ENCODE peak calls at places on chromosome X, in four cellular contexts. Y is glutamatergic neuron; M is stimulated activated naive CD4-positive, alpha-beta T cell; Z is T-helper 2 cell. G is an unnamed sample.

GRCh38 chrX:125295337-125295736 is 24.3 kb upstream of the TEX13C start:
- DNase-seq in Y (no peak), M (no peak), Z (no peak), G (no peak)

GRCh38 chrX:15926622-15927021 is 72.0 kb upstream of the AP1S2 start:
- DNase-seq in Y (no peak), M (no peak), Z (no peak), G (no peak)

GRCh38 chrX:70429759-70430158 is 6.6 kb downstream of the GDPD2 start:
- DNase-seq in Y (no peak), M (no peak), Z (no peak), G (no peak)

GRCh38 chrX:10108288-10108687 is 48.5 kb upstream of the CLCN4 start:
- DNase-seq in Y (no peak), M (no peak), Z (no peak), G (no peak)

GRCh38 chrX:57977992-57978391 is 67.7 kb upstream of the ZXDA start:
- DNase-seq in Y (no peak), M (no peak), Z (no peak), G (no peak)

GRCh38 chrX:139877710-139878414 is 55.0 kb downstream of the ATP11C start:
- DNase-seq in Y (no peak), M (no peak), Z (no peak), G (no peak)

GRCh38 chrX:17511556-17511955 is 136.6 kb downstream of the NHS start:
- DNase-seq in Y (no peak), M (no peak), Z (no peak), G (no peak)

GRCh38 chrX:133838761-133839676 is 146.4 kb downstream of the GPC3 start:
- DNase-seq in Y (peak), M (no peak), Z (no peak), G (no peak)

GRCh38 chrX:40012800-40013682 is 84.7 kb downstream of the BCOR start:
- DNase-seq in Y (peak), M (no peak), Z (no peak), G (peak)

GRCh38 chrX:43703211-43703791 is 47.2 kb downstream of the MAOA start:
- DNase-seq in Y (no peak), M (no peak), Z (no peak), G (no peak)

GRCh38 chrX:14027031-14027430 is 2.7 kb downstream of the GEMIN8 start:
- DNase-seq in Y (no peak), M (no peak), Z (no peak), G (no peak)

GRCh38 chrX:19931146-19931545 is 43.7 kb upstream of the SH3KBP1 start:
- DNase-seq in Y (no peak), M (no peak), Z (no peak), G (no peak)

GRCh38 chrX:135463937-135464336 is 42.2 kb downstream of the SMIM10L2A start:
- DNase-seq in Y (no peak), M (no peak), Z (no peak), G (no peak)

GRCh38 chrX:78746496-78746895 is 1.0 kb upstream of the LPAR4 start:
- DNase-seq in Y (no peak), M (no peak), Z (no peak), G (no peak)

GRCh38 chrX:1384738-1385250 is 7.1 kb downstream of the SLC25A6 start:
- DNase-seq in Y (peak), M (no peak), Z (no peak), G (peak)

GRCh38 chrX:47244676-47245075 is 11.9 kb downstream of the USP11 start:
- DNase-seq in Y (no peak), M (no peak), Z (no peak), G (no peak)

GRCh38 chrX:69029696-69030245 is 135.5 kb downstream of the PJA1 start:
- DNase-seq in Y (no peak), M (no peak), Z (no peak), G (no peak)

GRCh38 chrX:111492085-111492484 is 19.4 kb upstream of the SERTM2 start:
- DNase-seq in Y (no peak), M (no peak), Z (no peak), G (no peak)

GRCh38 chrX:100654256-100654655 is 10.3 kb downstream of the SRPX2 start:
- DNase-seq in Y (no peak), M (no peak), Z (no peak), G (no peak)

GRCh38 chrX:137549846-137550534 is 15.9 kb upstream of the ZIC3 start:
- DNase-seq in Y (no peak), M (no peak), Z (no peak), G (no peak)

GRCh38 chrX:25020391-25021131 is 4.8 kb upstream of the ARX start:
- DNase-seq in Y (peak), M (no peak), Z (no peak), G (no peak)

GRCh38 chrX:132491191-132491590 is 2.4 kb upstream of the MBNL3 start:
- DNase-seq in Y (no peak), M (no peak), Z (no peak), G (no peak)

GRCh38 chrX:125757794-125758564 is 408.1 kb downstream of the DCAF12L2 start:
- DNase-seq in Y (no peak), M (no peak), Z (no peak), G (no peak)

GRCh38 chrX:39814391-39814790 is 283.4 kb downstream of the BCOR start:
- DNase-seq in Y (no peak), M (no peak), Z (no peak), G (no peak)

GRCh38 chrX:154016366-154017076 is 3.2 kb downstream of the IRAK1 start:
- DNase-seq in Y (no peak), M (no peak), Z (no peak), G (no peak)

GRCh38 chrX:44693255-44693654 is 150.6 kb upstream of the DUSP21 start:
- DNase-seq in Y (no peak), M (no peak), Z (no peak), G (no peak)

GRCh38 chrX:34629572-34629971 is 27.5 kb downstream of the TMEM47 start:
- DNase-seq in Y (no peak), M (no peak), Z (no peak), G (no peak)

GRCh38 chrX:20271186-20271585 is 4.5 kb upstream of the RPS6KA3 start:
- DNase-seq in Y (no peak), M (no peak), Z (no peak), G (no peak)

GRCh38 chrX:154548028-154548316 is 552 bp downstream of the IKBKG start:
- DNase-seq in Y (no peak), M (no peak), Z (no peak), G (no peak)

GRCh38 chrX:149707147-149707901 is 4.5 kb upstream of the MAGEA11 start:
- DNase-seq in Y (no peak), M (no peak), Z (no peak), G (no peak)